ENCODE peak calls at places on chromosomes 4 and X, in six cellular contexts. M is NAMALWA, X is myocyte, L is thoracic aorta, E is iPS-NIHi11, S is uterus. Y is an unnamed sample.

GRCh38 chrX:2507904-2508630 is 7.3 kb upstream of the DHRSX start:
- DNase-seq in M (no peak), X (no peak), L (no peak), E (no peak), S (no peak), Y (no peak)

GRCh38 chrX:115592997-115593734 is 32.2 kb downstream of the PLS3 start:
- DNase-seq in M (no peak), X (no peak), L (no peak), E (no peak), S (no peak), Y (no peak)

GRCh38 chrX:153845195-153845594 is 14.9 kb upstream of the PDZD4 start:
- DNase-seq in M (no peak), X (no peak), L (no peak), E (no peak), S (no peak), Y (no peak)

GRCh38 chrX:66045894-66046293 is 6.0 kb upstream of the VSIG4 start:
- DNase-seq in M (no peak), X (no peak), L (no peak), E (no peak), S (no peak), Y (no peak)

GRCh38 chr4:105601406-105601805 is 49.0 kb downstream of the ARHGEF38 start:
- DNase-seq in M (no peak), X (no peak), L (no peak), E (no peak), S (no peak), Y (no peak)

GRCh38 chr4:118682928-118683327 is 2.3 kb upstream of the METTL14 start:
- DNase-seq in M (peak; percentile 57), X (peak; percentile 30), L (no peak), E (peak; percentile 28), S (no peak), Y (peak; percentile 31)

GRCh38 chr4:158652920-158653319 is 18.8 kb downstream of the C4orf46 start:
- DNase-seq in M (no peak), X (no peak), L (no peak), E (no peak), S (no peak), Y (no peak)

GRCh38 chr4:23368081-23368697 is 521.7 kb downstream of the PPARGC1A start:
- DNase-seq in M (peak; percentile 3), X (peak; percentile 48), L (no peak), E (peak; percentile 63), S (no peak), Y (peak; percentile 19)

GRCh38 chrX:120281021-120281624 is 30.1 kb downstream of the TMEM255A start:
- DNase-seq in M (no peak), X (no peak), L (no peak), E (no peak), S (no peak), Y (no peak)

GRCh38 chr4:170106899-170107298 is 17.1 kb upstream of the AADAT start:
- DNase-seq in M (no peak), X (no peak), L (no peak), E (no peak), S (no peak), Y (no peak)

GRCh38 chr4:54384563-54384962 is 155.5 kb downstream of the PDGFRA start:
- DNase-seq in M (peak; percentile 13), X (peak; percentile 55), L (no peak), E (peak; percentile 29), S (no peak), Y (peak; percentile 35)

GRCh38 chr4:8846046-8846720 is 25.5 kb downstream of the HMX1 start:
- DNase-seq in M (no peak), X (no peak), L (no peak), E (no peak), S (no peak), Y (no peak)

GRCh38 chrX:50973199-50973598 is 62.7 kb downstream of the BMP15 start:
- DNase-seq in M (no peak), X (no peak), L (no peak), E (no peak), S (no peak), Y (no peak)

GRCh38 chrX:16869393-16870094 is 618 bp downstream of the RBBP7 start:
- DNase-seq in M (peak; percentile 48), X (peak; percentile 9), L (no peak), E (peak; percentile 55), S (no peak), Y (peak; percentile 72)

Y was measured in SJCRH30.